ENCODE peak calls at places on chromosomes 6 and 20, in eight cellular contexts. U is SK-N-MC, M is prostate gland, T is transverse colon, J is GM23338, X is K562, A is breast epithelium, Q is suprapubic skin. V is an unnamed sample.
A peak's percentile ranks its signal among the peaks of the same experiment; 100 is the strongest.

GRCh38 chr6:41939091-41939847 is 2.3 kb downstream of the CCND3 start:
- DNase-seq in Q (peak; percentile 63), T (peak; percentile 29), A (no peak), U (no peak), M (no peak), X (peak; percentile 51), J (peak; percentile 69), V (no peak)

GRCh38 chr20:46139908-46140482 is 21.9 kb downstream of the CD40 start:
- DNase-seq in T (no peak), M (peak; percentile 64), X (no peak), A (peak; percentile 80), Q (no peak), J (peak; percentile 45), U (no peak), V (no peak)

GRCh38 chr6:131197716-131198115 is 62.4 kb downstream of the AKAP7 start:
- DNase-seq in Q (no peak), U (no peak), T (no peak), A (no peak), M (no peak), J (no peak), X (no peak), V (no peak)

GRCh38 chr6:52201046-52201445 is 14.9 kb downstream of the IL17A start:
- DNase-seq in U (no peak), J (no peak), Q (no peak), X (no peak), A (no peak), M (no peak), T (no peak), V (no peak)

GRCh38 chr6:110255356-110255755 is 75.1 kb downstream of the CDC40 start:
- DNase-seq in Q (no peak), U (no peak), A (no peak), T (no peak), J (peak; percentile 80), M (no peak), X (no peak), V (no peak)

GRCh38 chr20:58651548-58651822 is 402 bp downstream of the STX16 start:
- DNase-seq in J (peak; percentile 37), X (no peak), M (no peak), U (no peak), T (no peak), A (no peak), Q (no peak), V (no peak)

GRCh38 chr20:36399969-36400545 is 93.9 kb downstream of the DLGAP4 start:
- DNase-seq in Q (no peak), X (no peak), U (no peak), J (no peak), T (no peak), A (no peak), M (no peak), V (no peak)

GRCh38 chr6:127920804-127921203 is 19.9 kb upstream of the THEMIS start:
- DNase-seq in X (no peak), J (no peak), Q (no peak), U (no peak), A (no peak), T (no peak), M (no peak), V (no peak)

GRCh38 chr6:135180458-135181332 is at the start of gene MYB:
- DNase-seq in A (no peak), J (peak; percentile 82), Q (peak; percentile 67), T (peak; percentile 82), X (peak; percentile 92), M (peak; percentile 47), U (no peak), V (peak; percentile 55)

GRCh38 chr6:958531-958930 is 265.6 kb upstream of the EXOC2 start:
- DNase-seq in A (no peak), U (no peak), J (no peak), Q (no peak), T (no peak), M (no peak), X (no peak), V (no peak)

GRCh38 chr20:59820204-59821041 is 113.0 kb downstream of the SYCP2 start:
- DNase-seq in X (no peak), J (no peak), M (no peak), Q (peak; percentile 75), A (no peak), U (no peak), T (no peak), V (no peak)

GRCh38 chr6:80436663-80437062 is 330.2 kb downstream of the BCKDHB start:
- DNase-seq in J (no peak), M (no peak), X (no peak), Q (no peak), U (no peak), T (no peak), A (no peak), V (no peak)

GRCh38 chr6:23266536-23266935 is 697.2 kb downstream of the HDGFL1 start:
- DNase-seq in Q (no peak), M (no peak), J (no peak), A (no peak), U (no peak), T (no peak), X (no peak), V (no peak)

GRCh38 chr6:53899512-53899911 is 104.7 kb downstream of the LRRC1 start:
- DNase-seq in J (no peak), U (no peak), Q (no peak), X (no peak), A (no peak), T (no peak), M (no peak), V (no peak)

GRCh38 chr6:53896237-53896636 is 101.4 kb downstream of the LRRC1 start:
- DNase-seq in U (no peak), J (peak; percentile 24), X (no peak), M (no peak), A (no peak), Q (no peak), T (no peak), V (no peak)

GRCh38 chr6:53894086-53894485 is 99.3 kb downstream of the LRRC1 start:
- DNase-seq in A (no peak), Q (no peak), U (no peak), X (no peak), M (no peak), T (peak; percentile 18), J (no peak), V (no peak)

GRCh38 chr6:53903357-53903756 is 108.6 kb downstream of the LRRC1 start:
- DNase-seq in M (no peak), U (no peak), T (no peak), X (no peak), J (no peak), Q (no peak), A (no peak), V (no peak)

DNA sequence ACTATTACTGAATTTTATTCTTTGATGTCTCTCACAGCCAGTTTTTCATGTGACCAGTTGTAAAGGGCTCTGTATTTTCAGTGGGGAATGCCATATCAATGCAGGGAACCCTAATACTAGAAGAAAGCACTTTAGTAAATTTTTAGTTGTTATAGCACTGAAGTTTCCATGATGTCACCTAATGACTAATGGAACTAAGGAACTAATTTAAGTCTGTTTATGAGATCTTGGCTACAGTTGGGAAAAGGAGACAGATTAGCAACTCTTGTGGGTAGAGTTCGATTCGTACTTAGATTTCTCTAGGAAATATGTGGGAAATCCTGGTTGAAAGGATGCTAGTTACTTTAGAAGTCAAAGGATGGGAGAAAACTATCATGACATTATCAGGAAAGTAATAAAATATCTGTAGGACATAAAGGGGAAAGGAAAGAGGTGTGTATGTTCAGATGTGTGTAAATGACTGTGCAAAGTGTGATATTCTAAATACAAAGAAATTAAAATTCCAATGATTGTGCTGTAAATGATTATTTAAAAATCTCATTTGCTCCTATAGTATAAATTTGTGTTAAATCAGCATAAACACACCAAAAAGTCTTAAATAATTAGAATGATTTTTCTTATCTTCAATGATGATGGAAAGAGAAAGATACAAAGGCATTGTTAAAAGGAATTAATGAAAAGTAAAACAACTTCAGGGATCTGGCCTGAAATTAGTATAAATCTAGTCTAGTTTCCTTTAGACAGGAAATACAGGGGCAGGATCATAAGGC is 103.4 kb downstream of the LRRC1 start:
- DNase-seq in A (no peak), Q (no peak), M (no peak), U (no peak), J (no peak), T (no peak), X (no peak), V (no peak)
- TF ChIP-seq POLR2AphosphoS5 in A (no peak), Q (no peak), M (no peak), U (no peak), J (no peak), T (no peak), X (no peak), V (no peak)

GRCh38 chr6:24802271-24803059 is 3.7 kb upstream of the ARMH2 start:
- DNase-seq in Q (no peak), A (no peak), T (no peak), J (no peak), U (no peak), M (no peak), X (no peak), V (no peak)
- TF ChIP-seq POLR2AphosphoS5 in Q (no peak), A (no peak), T (no peak), J (no peak), U (no peak), M (no peak), X (no peak), V (no peak)

DNA sequence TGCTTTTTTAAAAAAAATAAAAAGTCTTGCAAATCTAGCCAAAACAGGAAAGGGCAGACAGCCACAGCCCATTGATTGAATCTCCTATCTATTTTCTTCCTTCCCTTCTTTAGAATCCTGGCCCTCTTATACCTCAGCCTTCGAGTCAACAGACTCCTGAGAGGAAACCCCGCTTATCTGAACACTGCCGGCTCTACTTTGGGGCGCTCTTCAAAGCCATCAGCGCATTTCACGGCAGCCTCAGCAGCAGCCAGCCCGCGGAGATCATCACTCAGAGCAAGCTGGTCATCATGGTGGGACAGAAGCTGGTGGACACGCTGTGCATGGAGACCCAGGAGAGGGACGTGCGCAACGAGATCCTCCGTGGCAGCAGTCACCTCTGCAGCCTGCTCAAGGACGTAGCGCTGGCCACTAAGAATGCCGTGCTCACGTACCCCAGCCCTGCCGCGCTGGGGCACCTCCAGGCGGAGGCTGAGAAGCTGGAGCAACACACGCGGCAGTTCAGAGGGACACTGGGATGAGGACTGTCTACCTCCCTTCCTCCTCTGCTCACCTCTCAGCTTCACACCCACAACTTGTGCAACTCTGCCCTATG is 10.1 kb upstream of the RTF2 start:
- DNase-seq in M (no peak), U (no peak), X (no peak), A (no peak), Q (no peak), T (no peak), J (no peak), V (no peak)
- TF ChIP-seq POLR2AphosphoS5 in M (no peak), U (no peak), X (no peak), A (no peak), Q (no peak), T (no peak), J (no peak), V (no peak)

GRCh38 chr6:139429559-139430150 is 55.2 kb upstream of the CITED2 start:
- DNase-seq in J (no peak), X (no peak), T (no peak), A (no peak), Q (no peak), U (no peak), M (no peak), V (no peak)
- TF ChIP-seq POLR2AphosphoS5 in J (no peak), X (no peak), T (no peak), A (no peak), Q (no peak), U (no peak), M (no peak), V (no peak)

V was measured in GM12892.